ENCODE peak calls at places on chromosomes 11 and 22, in four cellular contexts. G, Y, T and J are unnamed samples.

GRCh38 chr11:999009-999408 is 37.5 kb downstream of the MUC6 start:
- DNase-seq in G (no peak), T (no peak), Y (no peak), J (no peak)

GRCh38 chr11:48141475-48142100 is 75.0 kb upstream of the OR4B1 start:
- DNase-seq in T (no peak), Y (peak; percentile 50), G (no peak), J (no peak)

GRCh38 chr11:9016916-9017642 is 13.3 kb upstream of the NRIP3 start:
- DNase-seq in Y (no peak), G (no peak), T (no peak), J (no peak)

GRCh38 chr11:124793466-124794278 is 6.5 kb downstream of the MSANTD2 start:
- DNase-seq in T (no peak), Y (no peak), G (peak; percentile 19), J (peak; percentile 45)

GRCh38 chr11:112260490-112260889 is at the start of gene PLET1:
- DNase-seq in G (no peak), Y (no peak), T (no peak), J (no peak)

GRCh38 chr11:103326070-103326794 is 217.0 kb downstream of the DYNC2H1 start:
- DNase-seq in Y (no peak), T (no peak), G (peak; percentile 52), J (peak; percentile 73)

GRCh38 chr11:5136246-5136645 is 1.9 kb downstream of the OR52A5 start:
- DNase-seq in G (no peak), T (no peak), Y (no peak), J (no peak)

GRCh38 chr11:46240861-46241260 is 36.6 kb upstream of the CREB3L1 start:
- DNase-seq in G (no peak), T (no peak), Y (no peak), J (no peak)

GRCh38 chr11:25576320-25576719 is 755.6 kb upstream of the ANO3 start:
- DNase-seq in Y (no peak), T (no peak), G (no peak), J (no peak)

GRCh38 chr11:113901141-113901540 is 3.5 kb upstream of the HTR3B start:
- DNase-seq in Y (no peak), G (no peak), T (no peak), J (no peak)

GRCh38 chr11:66136752-66137123 is 66.7 kb downstream of the PACS1 start:
- DNase-seq in G (no peak), Y (no peak), T (no peak), J (no peak)

GRCh38 chr11:77080643-77081210 is 14.0 kb downstream of the CAPN5 start:
- DNase-seq in G (no peak), Y (no peak), T (peak; percentile 49), J (no peak)

GRCh38 chr22:41417622-41418390 is 28.8 kb downstream of the TOB2 start:
- DNase-seq in Y (peak; percentile 95), T (peak; percentile 99), G (no peak), J (no peak)

GRCh38 chr11:7579226-7579825 is 65.5 kb downstream of the PPFIBP2 start:
- DNase-seq in T (peak; percentile 82), Y (no peak), G (no peak), J (no peak)

GRCh38 chr11:59573216-59573615 is 42.4 kb downstream of the OSBP start:
- DNase-seq in Y (no peak), T (no peak), G (no peak), J (no peak)

GRCh38 chr11:118263694-118264567 is at the start of gene MPZL2:
- DNase-seq in T (no peak), G (no peak), Y (peak; percentile 52), J (peak; percentile 18)

GRCh38 chr11:63745304-63746170 is 23.0 kb downstream of the ZFTA start:
- DNase-seq in T (no peak), G (no peak), Y (no peak), J (no peak)

GRCh38 chr11:19367051-19367709 is 126.4 kb upstream of the E2F8 start:
- DNase-seq in T (no peak), G (no peak), Y (no peak), J (no peak)

GRCh38 chr11:60265373-60266214 is 14.9 kb upstream of the MS4A4A start:
- DNase-seq in Y (no peak), T (no peak), G (peak; percentile 18), J (peak; percentile 54)

GRCh38 chr11:124672531-124673215 is 866 bp downstream of the SIAE start:
- DNase-seq in Y (no peak), T (no peak), G (no peak), J (no peak)

GRCh38 chr22:49992921-49993648 is 19.5 kb downstream of the IL17REL start:
- DNase-seq in T (peak; percentile 66), G (peak; percentile 60), Y (peak; percentile 84), J (no peak)

GRCh38 chr11:35794850-35795249 is 132.3 kb downstream of the TRIM44 start:
- DNase-seq in T (no peak), G (no peak), Y (no peak), J (no peak)

GRCh38 chr22:20574920-20575353 is 67.5 kb downstream of the MED15 start:
- DNase-seq in Y (no peak), T (no peak), G (no peak), J (no peak)

GRCh38 chr22:46671824-46672432 is 51.7 kb downstream of the GRAMD4 start:
- DNase-seq in G (no peak), T (no peak), Y (no peak), J (no peak)

GRCh38 chr11:78022397-78023396 is at the start of gene KCTD14:
- DNase-seq in T (peak; percentile 66), G (no peak), Y (peak; percentile 47), J (no peak)

GRCh38 chr11:120448240-120448639 is 63.3 kb upstream of the GRIK4 start:
- DNase-seq in Y (no peak), G (no peak), T (no peak), J (no peak)

GRCh38 chr22:19559324-19559811 is 35.2 kb upstream of the CLDN5 start:
- DNase-seq in Y (no peak), G (no peak), T (peak; percentile 26), J (no peak)

GRCh38 chr11:103709366-103709765 is 327.1 kb upstream of the DDI1 start:
- DNase-seq in Y (no peak), T (no peak), G (no peak), J (no peak)